ENCODE peak calls at places on chromosomes 12 and 14, in four cellular contexts. S, H, O and R are unnamed samples.

GRCh38 chr12:88753074-88753473 is 172.8 kb upstream of the KITLG start:
- DNase-seq in S (no peak), H (no peak), O (peak), R (no peak)

GRCh38 chr14:89241934-89242670 is 174.9 kb downstream of the FOXN3 start:
- DNase-seq in S (no peak), H (no peak), O (no peak), R (no peak)

GRCh38 chr14:61736751-61737150 is 25.5 kb upstream of the SNAPC1 start:
- DNase-seq in S (no peak), H (no peak), O (peak), R (no peak)

GRCh38 chr12:100391856-100392255 is 35.0 kb downstream of the SLC17A8 start:
- DNase-seq in S (peak), H (no peak), O (no peak), R (no peak)

GRCh38 chr14:60758875-60759274 is 24.3 kb downstream of the MNAT1 start:
- DNase-seq in S (no peak), H (no peak), O (peak), R (no peak)

GRCh38 chr12:20883288-20883687 is 72.8 kb downstream of the SLCO1B3 start:
- DNase-seq in S (peak), H (no peak), O (no peak), R (no peak)

GRCh38 chr12:29667011-29667410 is 116.7 kb downstream of the TMTC1 start:
- DNase-seq in S (no peak), H (no peak), O (no peak), R (no peak)

GRCh38 chr12:6850796-6851152 is 312 bp downstream of the CDCA3 start:
- DNase-seq in S (no peak), H (no peak), O (no peak), R (no peak)

GRCh38 chr14:75063013-75063412 is 811 bp downstream of the ACYP1 start:
- DNase-seq in S (no peak), H (no peak), O (no peak), R (no peak)

GRCh38 chr12:49763006-49763591 is 21.7 kb downstream of the TMBIM6 start:
- DNase-seq in S (peak), H (peak), O (peak), R (no peak)

GRCh38 chr12:5173511-5174011 is 129.9 kb downstream of the KCNA5 start:
- DNase-seq in S (no peak), H (no peak), O (no peak), R (no peak)

GRCh38 chr14:105854600-105855245 is 328.3 kb downstream of the TMEM121 start:
- DNase-seq in S (peak), H (no peak), O (no peak), R (no peak)

GRCh38 chr12:109558374-109559199 is 14.7 kb downstream of the MMAB start:
- DNase-seq in S (peak), H (no peak), O (no peak), R (no peak)

GRCh38 chr14:80388980-80389711 is 177.8 kb upstream of the DIO2 start:
- DNase-seq in S (no peak), H (peak), O (peak), R (peak)

GRCh38 chr14:52117433-52117832 is 48.6 kb upstream of the NID2 start:
- DNase-seq in S (no peak), H (no peak), O (peak), R (peak)

GRCh38 chr12:121190523-121191031 is 19.4 kb upstream of the P2RX4 start:
- DNase-seq in S (no peak), H (no peak), O (peak), R (peak)

GRCh38 chr14:78997811-78998210 is 827.6 kb downstream of the NRXN3 start:
- DNase-seq in S (peak), H (no peak), O (peak), R (no peak)

GRCh38 chr14:75700295-75700694 is 39.2 kb downstream of the TTLL5 start:
- DNase-seq in S (no peak), H (no peak), O (no peak), R (no peak)

GRCh38 chr12:51848843-51849735 is 571 bp upstream of the FIGNL2 start:
- DNase-seq in S (no peak), H (no peak), O (no peak), R (no peak)

GRCh38 chr12:116492703-116493324 is 66.4 kb upstream of the MAP1LC3B2 start:
- DNase-seq in S (no peak), H (peak), O (peak), R (no peak)

GRCh38 chr14:99515301-99516155 is 34.3 kb downstream of the CCNK start:
- DNase-seq in S (no peak), H (no peak), O (no peak), R (no peak)

GRCh38 chr14:67573268-67574010 is 26.6 kb downstream of the PIGH start:
- DNase-seq in S (no peak), H (no peak), O (no peak), R (no peak)

GRCh38 chr12:1518763-1519516 is 75.4 kb downstream of the FBXL14 start:
- DNase-seq in S (no peak), H (no peak), O (peak), R (peak)

GRCh38 chr14:79318371-79318770 is 892.9 kb downstream of the DIO2 start:
- DNase-seq in S (no peak), H (no peak), O (peak), R (no peak)

GRCh38 chr12:13713746-13714400 is 267.5 kb downstream of the GRIN2B start:
- DNase-seq in S (peak), H (no peak), O (no peak), R (no peak)

GRCh38 chr14:102390486-102390885 is 27.7 kb downstream of the TECPR2 start:
- DNase-seq in S (no peak), H (no peak), O (peak), R (peak)

GRCh38 chr14:72291908-72292688 is 359.9 kb downstream of the RGS6 start:
- DNase-seq in S (no peak), H (peak), O (peak), R (peak)

GRCh38 chr12:2960432-2960956 is 1.3 kb downstream of the TEAD4 start:
- DNase-seq in S (no peak), H (peak), O (peak), R (no peak)

GRCh38 chr12:24360461-24360860 is 411.0 kb upstream of the SOX5 start:
- DNase-seq in S (no peak), H (no peak), O (no peak), R (no peak)

GRCh38 chr14:69687963-69688649 is 76.7 kb downstream of the SUSD6 start:
- DNase-seq in S (no peak), H (no peak), O (no peak), R (no peak)

GRCh38 chr12:46556820-46557524 is 184.4 kb upstream of the SLC38A2 start:
- DNase-seq in S (no peak), H (peak), O (peak), R (peak)

GRCh38 chr14:54387328-54387727 is 9.5 kb upstream of the CDKN3 start:
- DNase-seq in S (no peak), H (no peak), O (no peak), R (no peak)

GRCh38 chr14:106842687-106843086 is 1316.3 kb downstream of the TMEM121 start:
- DNase-seq in S (peak), H (peak), O (no peak), R (no peak)

GRCh38 chr14:64865992-64866391 is 13.7 kb downstream of the SPTB start:
- DNase-seq in S (no peak), H (no peak), O (no peak), R (no peak)

GRCh38 chr14:104138098-104138890 is at the start of gene KIF26A:
- DNase-seq in S (peak), H (peak), O (no peak), R (no peak)

GRCh38 chr14:104136472-104137296 is 1.7 kb upstream of the KIF26A start:
- DNase-seq in S (no peak), H (no peak), O (no peak), R (no peak)

GRCh38 chr14:104138891-104139459 is 588 bp downstream of the KIF26A start:
- DNase-seq in S (no peak), H (no peak), O (no peak), R (no peak)

GRCh38 chr14:104135904-104136471 is 2.4 kb upstream of the KIF26A start:
- DNase-seq in S (no peak), H (no peak), O (no peak), R (no peak)

GRCh38 chr14:104137297-104138097 is 890 bp upstream of the KIF26A start:
- DNase-seq in S (peak), H (peak), O (peak), R (no peak)
- H3K4me3 ChIP-seq in S (peak), H (peak), O (no peak), R (peak)

GRCh38 chr12:106248177-106248848 is 493 bp upstream of the CKAP4 start:
- DNase-seq in S (peak), H (peak), O (peak), R (peak)

GRCh38 chr12:106249411-106250135 is 1.8 kb upstream of the CKAP4 start:
- DNase-seq in S (peak), H (no peak), O (no peak), R (no peak)

GRCh38 chr12:106247731-106248176 is at the start of gene CKAP4:
- DNase-seq in S (peak), H (peak), O (peak), R (peak)

GRCh38 chr12:106246891-106247730 is 709 bp downstream of the CKAP4 start:
- DNase-seq in S (peak), H (peak), O (peak), R (no peak)

GRCh38 chr12:106248849-106249371 is 1.1 kb upstream of the CKAP4 start:
- DNase-seq in S (peak), H (no peak), O (peak), R (no peak)
- H3K4me3 ChIP-seq in S (peak), H (peak), O (peak), R (peak)

GRCh38 chr12:62256408-62257079 is 3.7 kb upstream of the USP15 start:
- DNase-seq in S (no peak), H (no peak), O (peak), R (no peak)
- H3K4me3 ChIP-seq in S (no peak), H (no peak), O (no peak), R (no peak)

GRCh38 chr14:63203618-63204406 is 431 bp upstream of the RHOJ start:
- DNase-seq in S (peak), H (no peak), O (peak), R (peak)

GRCh38 chr14:63203015-63203414 is 1.2 kb upstream of the RHOJ start:
- DNase-seq in S (no peak), H (no peak), O (no peak), R (no peak)

GRCh38 chr14:63204407-63205280 is at the start of gene RHOJ:
- DNase-seq in S (peak), H (no peak), O (peak), R (no peak)

GRCh38 chr14:63205850-63206249 is 1.6 kb downstream of the RHOJ start:
- DNase-seq in S (no peak), H (no peak), O (peak), R (no peak)

GRCh38 chr14:63205281-63205575 is 985 bp downstream of the RHOJ start:
- DNase-seq in S (no peak), H (no peak), O (no peak), R (no peak)
- H3K4me3 ChIP-seq in S (peak), H (no peak), O (peak), R (peak)

GRCh38 chr12:77813558-77813957 is 17.1 kb upstream of the NAV3 start:
- DNase-seq in S (no peak), H (no peak), O (no peak), R (no peak)

GRCh38 chr12:77814361-77814760 is 16.3 kb upstream of the NAV3 start:
- DNase-seq in S (no peak), H (no peak), O (no peak), R (no peak)

DNA sequence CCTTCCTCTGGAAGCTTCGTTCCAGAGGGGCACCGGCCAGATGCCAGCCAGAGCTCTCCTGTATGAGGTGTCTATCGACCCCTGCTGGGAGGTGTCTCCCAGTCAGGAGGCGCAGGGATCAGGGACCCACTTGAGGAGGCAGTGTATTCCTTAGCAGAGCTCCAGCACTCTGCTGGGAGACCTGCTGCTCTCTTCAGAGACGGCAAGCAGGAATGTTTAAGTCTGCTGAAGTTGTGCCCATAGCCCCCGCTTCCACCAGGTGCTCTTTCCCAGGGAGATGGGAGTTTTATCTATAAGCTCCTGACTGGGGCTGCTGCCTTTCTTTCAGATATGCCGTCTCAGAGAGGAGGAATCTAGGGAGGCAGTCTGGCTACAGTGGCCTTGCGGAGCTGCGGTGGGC is 22.2 kb upstream of the NAV3 start:
- DNase-seq in S (no peak), H (no peak), O (no peak), R (no peak)
- H3K4me3 ChIP-seq in S (no peak), H (no peak), O (no peak), R (no peak)